ENCODE peak calls at places on chromosomes 4 and X, in five cellular contexts. H, D, P, T and E are unnamed samples.

GRCh38 chrX:12115377-12115776 is 22.9 kb upstream of the FRMPD4 start:
- DNase-seq in H (no peak), D (peak; percentile 62), P (no peak), T (no peak), E (peak; percentile 34)

GRCh38 chr4:99886146-99886545 is 8.1 kb downstream of the LAMTOR3 start:
- DNase-seq in H (peak; percentile 68), D (no peak), P (no peak), T (peak; percentile 76), E (peak; percentile 38)

GRCh38 chrX:78321809-78322208 is 5.6 kb downstream of the CYSLTR1 start:
- DNase-seq in H (no peak), D (no peak), P (no peak), T (no peak), E (peak; percentile 40)

GRCh38 chr4:37749398-37749988 is 63.3 kb upstream of the RELL1 start:
- DNase-seq in H (no peak), D (no peak), P (no peak), T (no peak), E (no peak)

GRCh38 chrX:14832591-14832990 is 40.3 kb downstream of the FANCB start:
- DNase-seq in H (peak; percentile 12), D (no peak), P (no peak), T (peak; percentile 23), E (no peak)

GRCh38 chrX:144334577-144334976 is 450.7 kb downstream of the UBE2NL start:
- DNase-seq in H (no peak), D (peak; percentile 23), P (no peak), T (no peak), E (peak; percentile 34)

GRCh38 chr4:77104405-77105292 is 28.9 kb upstream of the CCNI start:
- DNase-seq in H (peak; percentile 62), D (no peak), P (no peak), T (peak; percentile 68), E (peak; percentile 70)

GRCh38 chrX:76971393-76972376 is 475.5 kb upstream of the FGF16 start:
- DNase-seq in H (no peak), D (no peak), P (no peak), T (no peak), E (no peak)

GRCh38 chr4:160026720-160027119 is 923.8 kb downstream of the RAPGEF2 start:
- DNase-seq in H (peak; percentile 21), D (peak; percentile 84), P (no peak), T (peak; percentile 47), E (peak; percentile 61)

GRCh38 chr4:168724960-168725359 is 228.1 kb downstream of the PALLD start:
- DNase-seq in H (peak; percentile 84), D (peak; percentile 33), P (no peak), T (peak; percentile 85), E (no peak)

GRCh38 chr4:38128478-38129451 is 168.6 kb downstream of the PTTG2 start:
- DNase-seq in H (peak; percentile 43), D (peak; percentile 76), P (no peak), T (peak; percentile 56), E (peak; percentile 21)

GRCh38 chrX:66728818-66729271 is 90.0 kb upstream of the EDA2R start:
- DNase-seq in H (peak; percentile 16), D (peak; percentile 76), P (peak; percentile 51), T (peak; percentile 44), E (peak; percentile 39)

GRCh38 chr4:7186081-7186480 is 6.3 kb upstream of the SORCS2 start:
- DNase-seq in H (no peak), D (peak; percentile 29), P (no peak), T (no peak), E (no peak)

GRCh38 chrX:7191681-7192110 is 43.7 kb upstream of the PUDP start:
- DNase-seq in H (no peak), D (peak; percentile 78), P (no peak), T (no peak), E (peak; percentile 21)

GRCh38 chr4:176896211-176896610 is 103.5 kb upstream of the VEGFC start:
- DNase-seq in H (no peak), D (no peak), P (no peak), T (no peak), E (peak; percentile 6)

GRCh38 chr4:119592708-119593298 is 35.8 kb downstream of the PDE5A start:
- DNase-seq in H (peak; percentile 69), D (no peak), P (no peak), T (peak; percentile 71), E (no peak)

GRCh38 chr4:52780627-52781354 is 29.6 kb upstream of the ERVMER34-1 start:
- DNase-seq in H (no peak), D (peak; percentile 19), P (no peak), T (no peak), E (peak; percentile 47)

GRCh38 chrX:24479924-24480722 is 15.0 kb downstream of the PDK3 start:
- DNase-seq in H (no peak), D (no peak), P (no peak), T (no peak), E (peak; percentile 22)

GRCh38 chr4:168832746-168833575 is 177.1 kb downstream of the CBR4 start:
- DNase-seq in H (no peak), D (peak; percentile 71), P (no peak), T (peak; percentile 46), E (no peak)

GRCh38 chrX:15298201-15298600 is 17.2 kb downstream of the ASB11 start:
- DNase-seq in H (no peak), D (no peak), P (no peak), T (no peak), E (no peak)

GRCh38 chr4:159240690-159241089 is 137.8 kb downstream of the RAPGEF2 start:
- DNase-seq in H (no peak), D (no peak), P (no peak), T (no peak), E (no peak)

GRCh38 chrX:74535211-74535621 is 79.2 kb downstream of the RLIM start:
- DNase-seq in H (peak; percentile 45), D (peak; percentile 86), P (no peak), T (peak; percentile 63), E (peak; percentile 54)
- H3K9ac ChIP-seq in H (peak overlapping the region; percentile 70), D (no peak overlapping the region), P (no peak overlapping the region), T (peak overlapping the region; percentile 16), E (peak overlapping the region; percentile 64)

DNA sequence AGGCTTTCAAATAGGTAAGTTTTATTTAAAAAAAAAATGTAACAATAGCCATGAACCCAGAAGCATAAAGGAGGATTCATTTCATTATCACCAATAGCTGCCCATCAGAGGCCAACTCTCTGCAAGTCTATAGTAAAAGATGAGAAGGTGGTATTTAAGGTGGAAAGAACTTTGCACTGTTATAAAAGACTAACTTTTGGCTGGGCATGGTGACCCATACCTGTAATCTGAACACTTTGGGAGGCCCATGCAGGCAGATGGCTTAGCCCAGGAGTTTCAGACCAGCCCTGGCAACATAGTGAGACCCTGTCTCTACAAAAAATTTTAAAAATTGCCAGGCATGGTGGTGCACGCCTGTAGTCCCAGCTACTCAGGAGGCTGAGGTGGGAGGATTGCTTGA is 43.3 kb downstream of the RPS3A start:
- DNase-seq in H (no peak), D (no peak), P (no peak), T (no peak), E (no peak)
- H3K9ac ChIP-seq in H (no peak overlapping the region), D (no peak overlapping the region), P (no peak overlapping the region), T (no peak overlapping the region), E (no peak overlapping the region)

GRCh38 chrX:112841114-112841819 is 636 bp upstream of the AMOT start:
- DNase-seq in H (peak; percentile 75), D (peak; percentile 87), P (peak; percentile 73), T (peak; percentile 82), E (peak; percentile 74)
- H3K9ac ChIP-seq in H (peak overlapping the region; percentile 82), D (peak overlapping the region; percentile 59), P (no peak overlapping the region), T (no peak overlapping the region), E (no peak overlapping the region)

GRCh38 chr4:13922459-13922858 is 294.9 kb upstream of the BOD1L1 start:
- DNase-seq in H (no peak), D (no peak), P (no peak), T (no peak), E (no peak)
- H3K9ac ChIP-seq in H (peak overlapping the region; percentile 60), D (no peak overlapping the region), P (no peak overlapping the region), T (peak overlapping the region; percentile 13), E (no peak overlapping the region)

GRCh38 chr4:147846318-147847135 is 114.6 kb downstream of the ARHGAP10 start:
- DNase-seq in H (no peak), D (no peak), P (no peak), T (no peak), E (no peak)

GRCh38 chr4:147851135-147851534 is 119.2 kb downstream of the ARHGAP10 start:
- DNase-seq in H (no peak), D (no peak), P (no peak), T (no peak), E (no peak)

GRCh38 chr4:147843162-147843561 is 111.3 kb downstream of the ARHGAP10 start:
- DNase-seq in H (no peak), D (peak; percentile 75), P (no peak), T (no peak), E (peak; percentile 52)

GRCh38 chr4:147848634-147849033 is 116.7 kb downstream of the ARHGAP10 start:
- DNase-seq in H (no peak), D (no peak), P (no peak), T (no peak), E (no peak)

GRCh38 chr4:147847947-147848590 is 116.2 kb downstream of the ARHGAP10 start:
- DNase-seq in H (no peak), D (no peak), P (no peak), T (no peak), E (no peak)
- H3K9ac ChIP-seq in H (no peak overlapping the region), D (no peak overlapping the region), P (no peak overlapping the region), T (no peak overlapping the region), E (no peak overlapping the region)

GRCh38 chrX:20530319-20530979 is 263.7 kb upstream of the RPS6KA3 start:
- DNase-seq in H (no peak), D (peak; percentile 46), P (peak; percentile 48), T (peak; percentile 49), E (peak; percentile 79)
- H3K9ac ChIP-seq in H (peak overlapping the region; percentile 39), D (no peak overlapping the region), P (no peak overlapping the region), T (no peak overlapping the region), E (no peak overlapping the region)

GRCh38 chrX:136030357-136031225 is 45.4 kb downstream of the SLC9A6 start:
- DNase-seq in H (peak; percentile 93), D (no peak), P (no peak), T (peak; percentile 94), E (no peak)
- H3K9ac ChIP-seq in H (peak overlapping the region; percentile 88), D (no peak overlapping the region), P (no peak overlapping the region), T (no peak overlapping the region), E (no peak overlapping the region)